ENCODE peak calls at places on chromosomes 6 and 20, in six cellular contexts. E is K562, Y is GM23338, B is HCT116, N is SK-N-SH, R is HepG2. F is an unnamed sample.

GRCh38 chr20:35300469-35301262 is 8.4 kb upstream of the FAM83C start:
- DNase-seq in B (no peak), N (no peak), R (no peak), Y (no peak), E (no peak), F (no peak)

GRCh38 chr20:35568645-35569044 is 26.8 kb downstream of the ERGIC3 start:
- DNase-seq in B (peak; percentile 16), R (peak; percentile 78), N (peak; percentile 41), E (peak; percentile 25), Y (peak; percentile 84), F (peak; percentile 46)

GRCh38 chr6:158323561-158323958 is 11.3 kb downstream of the TULP4 start:
- DNase-seq in E (no peak), R (no peak), Y (no peak), N (no peak), B (no peak), F (no peak)

GRCh38 chr6:11847515-11848244 is 69.1 kb upstream of the ADTRP start:
- DNase-seq in B (no peak), N (no peak), Y (no peak), R (no peak), E (no peak), F (no peak)

GRCh38 chr20:62210496-62210855 is 9.6 kb downstream of the HRH3 start:
- DNase-seq in B (no peak), N (peak; percentile 61), R (no peak), Y (no peak), E (no peak), F (no peak)

GRCh38 chr20:56656632-56657031 is 27.5 kb downstream of the TFAP2C start:
- DNase-seq in E (no peak), B (no peak), Y (no peak), R (no peak), N (no peak), F (no peak)

GRCh38 chr6:48985025-48985424 is 478.0 kb downstream of the MMUT start:
- DNase-seq in N (no peak), R (no peak), B (no peak), Y (no peak), E (no peak), F (no peak)

GRCh38 chr6:168674595-168674994 is 233.6 kb downstream of the SMOC2 start:
- DNase-seq in E (no peak), Y (no peak), R (no peak), N (no peak), B (no peak), F (no peak)

GRCh38 chr6:10747251-10747972 is at the start of gene TMEM14B:
- DNase-seq in B (peak; percentile 91), N (peak; percentile 99), E (peak; percentile 100), R (peak; percentile 97), Y (peak; percentile 99), F (peak; percentile 81)

GRCh38 chr20:10659651-10660601 is 13.9 kb downstream of the JAG1 start:
- DNase-seq in Y (peak; percentile 60), N (no peak), R (peak; percentile 48), B (no peak), E (no peak), F (no peak)

GRCh38 chr6:105259912-105260889 is 80.4 kb upstream of the POPDC3 start:
- DNase-seq in Y (no peak), E (no peak), B (no peak), N (no peak), R (no peak), F (no peak)

GRCh38 chr6:52609968-52610367 is 33.1 kb upstream of the TRAM2 start:
- DNase-seq in B (no peak), R (no peak), Y (no peak), N (peak; percentile 36), E (no peak), F (no peak)

GRCh38 chr6:142746524-142746923 is 198.5 kb downstream of the HIVEP2 start:
- DNase-seq in E (no peak), Y (peak; percentile 87), R (peak; percentile 56), N (peak; percentile 24), B (no peak), F (peak; percentile 7)

GRCh38 chr20:14780508-14780907 is 443.1 kb upstream of the FLRT3 start:
- DNase-seq in N (no peak), Y (no peak), B (no peak), E (no peak), R (no peak), F (no peak)

GRCh38 chr20:23435675-23436539 is 3.6 kb upstream of the CSTL1 start:
- DNase-seq in R (peak; percentile 86), E (no peak), Y (no peak), B (no peak), N (peak; percentile 60), F (no peak)

GRCh38 chr20:6295477-6296256 is 172.8 kb upstream of the FERMT1 start:
- DNase-seq in B (no peak), N (no peak), E (no peak), R (no peak), Y (no peak), F (no peak)

GRCh38 chr6:10202111-10202510 is 212.8 kb downstream of the TFAP2A start:
- DNase-seq in R (no peak), E (no peak), B (no peak), Y (no peak), N (no peak), F (no peak)

GRCh38 chr6:45574885-45575284 is 197.2 kb upstream of the SUPT3H start:
- DNase-seq in B (no peak), Y (no peak), N (no peak), R (no peak), E (no peak), F (no peak)

GRCh38 chr6:82525775-82526515 is 162.3 kb downstream of the TPBG start:
- DNase-seq in E (no peak), R (no peak), Y (no peak), N (peak; percentile 50), B (no peak), F (no peak)

GRCh38 chr6:57044568-57044967 is 1.9 kb upstream of the KIAA1586 start:
- DNase-seq in E (no peak), Y (no peak), B (no peak), N (no peak), R (no peak), F (no peak)

GRCh38 chr6:125679128-125679527 is 70.3 kb upstream of the HEY2 start:
- DNase-seq in E (no peak), B (no peak), N (no peak), Y (peak; percentile 64), R (no peak), F (no peak)

GRCh38 chr6:103002282-103002681 is 1608.8 kb downstream of the GRIK2 start:
- DNase-seq in N (no peak), Y (no peak), B (no peak), E (no peak), R (no peak), F (no peak)

GRCh38 chr6:105993769-105994521 is 92.2 kb upstream of the PRDM1 start:
- DNase-seq in N (peak; percentile 41), Y (peak; percentile 48), B (no peak), E (no peak), R (no peak), F (no peak)

GRCh38 chr6:134092449-134092848 is 40.0 kb upstream of the SLC2A12 start:
- DNase-seq in Y (no peak), N (no peak), E (no peak), R (no peak), B (no peak), F (no peak)

GRCh38 chr20:62368629-62369507 is 1.8 kb upstream of the LAMA5 start:
- DNase-seq in Y (peak; percentile 88), B (no peak), R (peak; percentile 94), N (peak; percentile 89), E (peak; percentile 71), F (no peak)

GRCh38 chr6:118401325-118401998 is 146.6 kb upstream of the PLN start:
- DNase-seq in R (no peak), E (no peak), Y (no peak), B (no peak), N (no peak), F (no peak)

GRCh38 chr6:123997223-123997622 is 193.6 kb downstream of the NKAIN2 start:
- DNase-seq in Y (no peak), B (no peak), E (peak; percentile 8), N (no peak), R (no peak), F (no peak)

GRCh38 chr20:11170565-11170964 is 496.8 kb upstream of the JAG1 start:
- DNase-seq in E (no peak), Y (peak; percentile 34), R (no peak), B (no peak), N (no peak), F (no peak)

GRCh38 chr6:27133281-27134227 is 113.9 kb upstream of the PRSS16 start:
- DNase-seq in B (peak; percentile 69), E (no peak), R (peak; percentile 51), Y (peak; percentile 76), N (no peak), F (peak; percentile 76)

GRCh38 chr6:137894779-137895385 is 27.8 kb downstream of the TNFAIP3 start:
- DNase-seq in E (no peak), N (no peak), R (no peak), Y (no peak), B (no peak), F (no peak)
- TF ChIP-seq REST in E (no peak), N (no peak), R (no peak), Y (no peak), B (no peak), F (no peak)

DNA sequence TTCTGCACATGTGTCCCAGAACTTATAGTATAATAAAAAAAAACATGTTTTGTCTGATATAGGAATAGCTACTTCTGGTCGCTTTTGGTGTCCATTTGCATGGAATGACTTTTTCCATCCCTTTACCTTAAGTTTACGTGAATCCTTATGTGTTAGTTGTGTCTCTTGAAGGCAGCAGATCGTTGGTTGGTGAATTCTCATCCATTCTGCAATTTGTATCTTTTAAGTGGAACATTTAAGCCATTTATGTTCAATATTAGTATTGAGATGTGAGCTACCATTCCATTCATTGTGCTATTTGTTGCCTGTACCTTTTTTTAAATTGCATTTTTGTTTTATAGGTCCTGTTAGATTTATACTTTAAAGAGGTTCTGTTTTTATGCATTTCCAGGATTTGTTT is 55.1 kb upstream of the PHIP start:
- DNase-seq in N (no peak), B (no peak), E (no peak), R (no peak), Y (no peak), F (no peak)
- TF ChIP-seq REST in N (no peak), B (no peak), E (no peak), R (no peak), Y (no peak), F (no peak)

GRCh38 chr6:33430334-33430733 is 10.5 kb downstream of the SYNGAP1 start:
- DNase-seq in E (no peak), R (no peak), B (no peak), Y (no peak), N (no peak), F (no peak)
- TF ChIP-seq REST in E (no peak), R (no peak), B (no peak), Y (no peak), N (no peak), F (no peak)

GRCh38 chr6:113428702-113429101 is 428.4 kb upstream of the MARCKS start:
- DNase-seq in R (no peak), N (no peak), Y (no peak), E (no peak), B (no peak), F (no peak)

GRCh38 chr6:113434641-113435040 is 422.5 kb upstream of the MARCKS start:
- DNase-seq in N (no peak), B (no peak), E (no peak), Y (no peak), R (no peak), F (no peak)

GRCh38 chr6:113432729-113433505 is 424.2 kb upstream of the MARCKS start:
- DNase-seq in E (no peak), B (no peak), R (no peak), N (no peak), Y (no peak), F (peak; percentile 62)

GRCh38 chr6:113437571-113437970 is 419.6 kb upstream of the MARCKS start:
- DNase-seq in R (no peak), N (no peak), B (no peak), Y (no peak), E (no peak), F (no peak)

GRCh38 chr6:113433506-113433991 is 423.6 kb upstream of the MARCKS start:
- DNase-seq in R (peak; percentile 34), Y (no peak), N (no peak), B (no peak), E (no peak), F (peak; percentile 81)
- TF ChIP-seq REST in R (no peak), Y (no peak), N (no peak), B (no peak), E (no peak), F (no peak)

F was measured in A549.